ENCODE peak calls at places on chromosomes 4 and X, in eight cellular contexts. V is pancreas, Q is GM23248, M is sigmoid colon, X is ovary, G is neural progenitor cell, U is body of pancreas, C is fibroblast of lung. E is an unnamed sample.

GRCh38 chr4:184826315-184827266 is 823 bp upstream of the ACSL1 start:
- DNase-seq in V (no peak), Q (peak), M (peak), X (peak), G (peak), U (peak), C (peak), E (peak)

GRCh38 chrX:134600714-134601113 is 57.6 kb downstream of the PLAC1 start:
- DNase-seq in V (no peak), Q (peak), M (no peak), X (no peak), G (no peak), U (no peak), C (peak), E (no peak)

GRCh38 chrX:56429581-56429980 is 133.8 kb upstream of the UBQLN2 start:
- DNase-seq in V (no peak), Q (no peak), M (no peak), X (no peak), G (peak), U (no peak), C (no peak), E (no peak)

GRCh38 chr4:111943796-111944203 is 201.5 kb upstream of the FAM241A start:
- DNase-seq in V (peak), Q (peak), M (no peak), X (no peak), G (peak), U (peak), C (peak), E (peak)

GRCh38 chr4:132427125-132427524 is 722.0 kb upstream of the PCDH10 start:
- DNase-seq in V (no peak), Q (no peak), M (no peak), X (no peak), G (no peak), U (no peak), C (no peak), E (no peak)

GRCh38 chr4:147355849-147356248 is 125.0 kb upstream of the EDNRA start:
- DNase-seq in V (no peak), Q (peak), M (no peak), X (no peak), G (no peak), U (no peak), C (peak), E (no peak)

GRCh38 chrX:18674417-18674787 is 2.5 kb upstream of the RS1 start:
- DNase-seq in V (peak), Q (no peak), M (peak), X (peak), G (peak), U (peak), C (no peak), E (no peak)

GRCh38 chrX:132404266-132404665 is 84.6 kb downstream of the MBNL3 start:
- DNase-seq in V (no peak), Q (no peak), M (no peak), X (no peak), G (no peak), U (no peak), C (peak), E (no peak)

GRCh38 chr4:142452132-142452855 is 393.8 kb downstream of the INPP4B start:
- DNase-seq in V (no peak), Q (peak), M (no peak), X (no peak), G (peak), U (no peak), C (peak), E (no peak)

DNA sequence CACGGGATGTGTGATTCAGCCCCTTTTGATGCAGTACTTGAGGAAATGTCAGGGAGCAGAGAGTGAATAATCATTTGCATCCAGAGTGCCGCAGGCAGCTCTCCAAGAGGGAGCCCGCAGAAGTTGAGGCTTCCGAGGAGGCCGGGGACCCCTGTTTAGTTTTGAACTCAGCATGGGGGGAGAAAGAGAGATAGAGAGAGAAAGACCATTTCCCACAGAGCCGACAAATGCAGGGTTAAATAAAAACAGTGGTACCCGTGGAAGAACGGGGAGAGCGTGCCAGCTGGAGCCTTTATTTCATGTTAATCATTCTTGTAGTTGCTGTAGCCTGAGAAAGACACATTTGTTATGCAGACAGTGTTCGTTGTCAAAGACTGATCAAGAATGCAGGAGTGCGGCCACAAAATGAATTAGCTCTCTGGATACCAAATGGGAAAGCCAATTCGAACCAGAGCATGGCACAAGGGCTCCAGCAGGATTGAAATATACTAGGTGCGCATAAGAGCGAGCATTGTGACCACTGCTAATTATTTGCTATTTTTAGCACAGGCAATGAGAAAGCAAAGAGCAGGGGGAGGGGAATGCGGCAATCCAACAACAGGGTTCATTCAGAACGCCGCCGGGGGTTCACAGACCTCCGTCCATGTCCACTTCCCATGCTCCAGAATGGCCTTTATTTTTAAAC is 243.8 kb upstream of the VCX3A start:
- DNase-seq in V (no peak), Q (no peak), M (no peak), X (no peak), G (peak), U (peak), C (no peak), E (no peak)
- H3K4me3 ChIP-seq in V (peak), Q (no peak), M (no peak), X (no peak), G (peak), U (no peak), C (no peak), E (peak)

GRCh38 chr4:72569719-72570235 is 756 bp upstream of the ADAMTS3 start:
- DNase-seq in V (no peak), Q (peak), M (no peak), X (peak), G (no peak), U (no peak), C (peak), E (peak)
- H3K4me3 ChIP-seq in V (peak), Q (peak), M (peak), X (peak), G (peak), U (no peak), C (peak), E (peak)

DNA sequence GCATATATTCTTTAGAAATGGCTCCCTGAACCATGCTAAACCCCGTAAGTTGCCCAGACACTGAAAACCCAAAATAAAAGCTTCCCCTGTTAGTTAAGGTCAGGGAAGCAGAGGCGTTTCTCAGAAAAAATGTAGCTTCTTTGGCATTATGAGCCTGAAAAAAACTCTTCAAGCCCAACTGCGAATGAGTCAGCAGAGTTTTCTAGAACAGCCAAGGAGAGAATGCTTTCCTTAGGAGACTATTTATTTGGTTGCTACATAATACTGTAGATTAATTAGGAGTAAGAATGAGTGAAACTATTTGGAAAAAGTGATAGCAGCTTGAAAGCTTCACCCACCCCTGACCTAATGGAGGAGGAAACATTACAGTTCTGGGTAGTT is 53.9 kb upstream of the ATXN3L start:
- DNase-seq in V (no peak), Q (peak), M (no peak), X (no peak), G (no peak), U (no peak), C (peak), E (no peak)
- H3K4me3 ChIP-seq in V (no peak), Q (peak), M (no peak), X (no peak), G (no peak), U (no peak), C (no peak), E (no peak)

GRCh38 chrX:23773601-23774175 is 9.3 kb upstream of the SAT1 start:
- DNase-seq in V (no peak), Q (no peak), M (no peak), X (no peak), G (no peak), U (no peak), C (no peak), E (no peak)
- H3K4me3 ChIP-seq in V (no peak), Q (no peak), M (no peak), X (no peak), G (no peak), U (no peak), C (no peak), E (no peak)

DNA sequence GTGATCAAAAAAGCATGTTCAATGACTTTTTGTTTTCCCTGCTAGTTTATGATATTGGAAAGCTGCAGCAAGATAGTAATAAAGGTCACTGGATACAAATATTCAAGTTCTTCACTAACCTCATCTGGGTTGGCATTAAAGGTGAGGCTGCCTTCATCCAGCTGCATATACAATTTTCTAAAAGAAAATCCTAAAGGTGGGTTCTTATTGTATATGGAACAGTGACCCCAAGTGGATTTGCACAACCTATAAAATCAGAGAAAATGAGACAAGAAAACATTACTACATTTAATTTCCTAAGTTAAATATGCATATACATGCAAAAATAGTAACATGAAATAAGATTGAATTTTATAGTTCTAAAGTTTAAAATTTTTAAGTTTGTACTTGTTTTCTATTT is 23.9 kb downstream of the FBXO8 start:
- DNase-seq in V (no peak), Q (no peak), M (no peak), X (no peak), G (no peak), U (no peak), C (no peak), E (no peak)
- H3K4me3 ChIP-seq in V (no peak), Q (no peak), M (no peak), X (no peak), G (no peak), U (no peak), C (no peak), E (no peak)

DNA sequence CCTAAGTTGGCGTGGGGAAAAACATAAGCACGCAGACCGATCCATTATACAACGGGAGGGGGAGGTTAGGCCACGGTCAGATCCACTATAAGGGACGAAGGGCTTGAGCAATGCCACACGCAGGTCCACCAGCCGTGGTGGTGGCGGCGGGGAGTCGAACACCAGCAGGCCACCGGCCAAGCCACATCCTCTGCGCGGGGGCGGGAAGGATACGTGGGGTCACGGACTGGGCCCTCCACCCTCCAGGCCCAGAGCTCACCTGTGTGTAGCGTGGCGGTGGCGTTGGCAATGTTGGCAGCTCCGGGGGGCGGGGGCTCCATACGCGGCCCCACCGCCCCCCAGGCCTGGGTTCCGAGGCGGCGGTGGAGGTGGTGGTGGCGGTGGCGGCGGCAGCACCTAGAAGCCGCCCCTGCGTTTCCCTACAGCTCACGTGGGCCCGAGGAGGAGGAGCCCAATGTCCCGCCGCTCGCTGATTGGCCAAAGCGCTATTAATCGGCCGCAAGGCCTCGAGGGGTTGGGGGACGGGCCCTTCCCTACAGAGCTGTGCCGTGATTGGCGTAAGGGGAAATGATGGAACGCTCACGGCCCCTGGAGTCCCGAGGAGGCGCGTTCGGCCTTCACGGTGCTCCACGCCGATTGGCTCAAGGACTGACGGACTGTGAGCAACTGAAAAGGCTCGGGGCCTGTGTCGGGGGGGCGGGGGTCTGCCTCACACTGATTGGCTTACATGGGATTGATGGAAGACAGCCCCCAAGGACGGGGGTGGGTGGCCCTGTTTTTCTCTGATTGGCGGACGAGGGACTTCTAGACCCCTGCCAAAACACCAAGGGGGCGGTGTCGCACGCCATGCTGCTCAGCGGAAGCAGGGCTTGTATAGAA is at the start of gene ELK1:
- DNase-seq in V (peak), Q (peak), M (peak), X (peak), G (peak), U (peak), C (peak), E (peak)
- H3K4me3 ChIP-seq in V (peak), Q (peak), M (peak), X (peak), G (peak), U (peak), C (peak), E (peak)

DNA sequence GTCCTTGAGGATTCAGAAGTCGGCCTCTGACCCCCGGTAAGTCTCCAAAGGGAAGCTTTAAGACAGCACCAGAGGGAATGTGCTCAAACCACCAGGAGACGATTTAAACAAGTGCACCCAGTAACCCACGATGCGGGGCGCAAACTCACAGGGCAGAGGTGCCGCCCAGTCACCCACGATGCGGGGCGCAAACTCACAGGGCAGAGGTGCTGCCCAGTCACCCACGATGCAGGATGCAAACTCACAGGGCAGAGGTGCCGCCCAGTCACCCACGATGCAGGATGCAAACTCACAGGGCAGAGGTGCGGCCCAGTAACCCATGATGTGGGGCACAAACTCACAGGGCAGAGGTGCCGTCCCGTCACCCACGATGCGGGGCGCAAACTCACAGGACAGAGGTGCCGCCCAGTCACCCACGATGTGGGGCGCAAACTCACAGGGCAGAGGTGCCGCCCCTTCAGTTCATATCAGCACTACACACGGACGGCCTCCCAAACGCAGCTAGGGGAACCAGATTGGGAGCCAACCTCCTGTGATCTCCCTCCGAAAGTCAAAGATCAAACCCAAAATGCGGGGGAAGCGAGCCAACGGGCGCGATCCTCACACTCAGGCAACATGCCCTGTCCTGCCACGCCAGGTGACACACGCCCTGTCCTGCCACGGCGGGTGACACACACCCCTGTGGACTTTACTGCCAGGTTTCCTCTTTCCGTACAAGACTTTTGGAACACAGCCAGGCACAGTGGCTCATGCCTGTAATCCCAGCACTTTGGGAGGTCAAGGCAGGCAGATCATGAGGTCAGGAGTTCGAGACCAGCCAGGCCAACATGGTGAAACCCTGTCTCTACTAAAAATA is 11.3 kb downstream of the PPP2R3B start:
- DNase-seq in V (no peak), Q (no peak), M (no peak), X (no peak), G (no peak), U (no peak), C (no peak), E (peak)
- H3K4me3 ChIP-seq in V (no peak), Q (no peak), M (no peak), X (no peak), G (peak), U (no peak), C (no peak), E (no peak)

GRCh38 chr4:153638999-153639398 is 45.1 kb upstream of the TLR2 start:
- DNase-seq in V (no peak), Q (no peak), M (no peak), X (no peak), G (no peak), U (no peak), C (no peak), E (no peak)
- H3K4me3 ChIP-seq in V (no peak), Q (no peak), M (no peak), X (no peak), G (no peak), U (no peak), C (no peak), E (no peak)

GRCh38 chr4:38905657-38906398 is 38.2 kb downstream of the FAM114A1 start:
- DNase-seq in V (no peak), Q (no peak), M (no peak), X (peak), G (no peak), U (no peak), C (no peak), E (no peak)
- H3K4me3 ChIP-seq in V (no peak), Q (no peak), M (no peak), X (no peak), G (no peak), U (no peak), C (no peak), E (no peak)

GRCh38 chr4:65416875-65417274 is 253.4 kb downstream of the EPHA5 start:
- DNase-seq in V (peak), Q (no peak), M (no peak), X (no peak), G (peak), U (peak), C (peak), E (peak)
- H3K4me3 ChIP-seq in V (no peak), Q (no peak), M (no peak), X (no peak), G (no peak), U (no peak), C (no peak), E (no peak)

E was measured in kidney.